ENCODE peak calls at places on chromosome 5, in seven cellular contexts. One of them, this sample, is unnamed.

GRCh38 chr5:8306289-8306688 is 437.3 kb downstream of the MTRR start:
- DNase-seq in neural crest cell: no peak
- DNase-seq in GM06990: no peak
- DNase-seq in fibroblast of lung: no peak
- DNase-seq in heart left ventricle: no peak
- DNase-seq in endothelial cell of umbilical vein: no peak
- DNase-seq in left ventricle myocardium inferior: no peak
- DNase-seq in this sample: no peak

GRCh38 chr5:138489705-138490104 is 24.4 kb downstream of the EGR1 start:
- DNase-seq in fibroblast of lung: no peak
- DNase-seq in left ventricle myocardium inferior: no peak
- DNase-seq in heart left ventricle: peak; percentile 50
- DNase-seq in endothelial cell of umbilical vein: peak; percentile 0
- DNase-seq in GM06990: no peak
- DNase-seq in neural crest cell: no peak
- DNase-seq in this sample: no peak

GRCh38 chr5:111635151-111635945 is 121.6 kb downstream of the NREP start:
- DNase-seq in GM06990: no peak
- DNase-seq in neural crest cell: no peak
- DNase-seq in endothelial cell of umbilical vein: no peak
- DNase-seq in fibroblast of lung: peak; percentile 33
- DNase-seq in left ventricle myocardium inferior: no peak
- DNase-seq in heart left ventricle: no peak
- DNase-seq in this sample: no peak

GRCh38 chr5:80097516-80097915 is 62.4 kb downstream of the THBS4 start:
- DNase-seq in neural crest cell: no peak
- DNase-seq in endothelial cell of umbilical vein: no peak
- DNase-seq in heart left ventricle: no peak
- DNase-seq in fibroblast of lung: no peak
- DNase-seq in GM06990: no peak
- DNase-seq in left ventricle myocardium inferior: no peak
- DNase-seq in this sample: no peak

GRCh38 chr5:43041131-43041668 is 1.1 kb upstream of the ANXA2R start:
- DNase-seq in fibroblast of lung: no peak
- DNase-seq in GM06990: no peak
- DNase-seq in neural crest cell: no peak
- DNase-seq in left ventricle myocardium inferior: peak; percentile 42
- DNase-seq in heart left ventricle: peak; percentile 47
- DNase-seq in endothelial cell of umbilical vein: no peak
- DNase-seq in this sample: no peak

GRCh38 chr5:41843456-41844112 is 26.6 kb downstream of the OXCT1 start:
- DNase-seq in left ventricle myocardium inferior: no peak
- DNase-seq in neural crest cell: no peak
- DNase-seq in heart left ventricle: no peak
- DNase-seq in endothelial cell of umbilical vein: peak; percentile 66
- DNase-seq in fibroblast of lung: peak; percentile 84
- DNase-seq in GM06990: no peak
- DNase-seq in this sample: peak; percentile 38

GRCh38 chr5:61202213-61202612 is 39.9 kb upstream of the SMIM15 start:
- DNase-seq in GM06990: peak; percentile 46
- DNase-seq in left ventricle myocardium inferior: no peak
- DNase-seq in endothelial cell of umbilical vein: no peak
- DNase-seq in heart left ventricle: no peak
- DNase-seq in neural crest cell: no peak
- DNase-seq in fibroblast of lung: peak; percentile 51
- DNase-seq in this sample: no peak

GRCh38 chr5:53543401-53543800 is 17.0 kb upstream of the NDUFS4 start:
- DNase-seq in GM06990: no peak
- DNase-seq in endothelial cell of umbilical vein: no peak
- DNase-seq in fibroblast of lung: peak; percentile 3
- DNase-seq in left ventricle myocardium inferior: no peak
- DNase-seq in neural crest cell: no peak
- DNase-seq in heart left ventricle: no peak
- DNase-seq in this sample: no peak

GRCh38 chr5:112485802-112486427 is 66.8 kb upstream of the EPB41L4A start:
- DNase-seq in neural crest cell: no peak
- DNase-seq in heart left ventricle: no peak
- DNase-seq in endothelial cell of umbilical vein: peak; percentile 86
- DNase-seq in fibroblast of lung: no peak
- DNase-seq in left ventricle myocardium inferior: no peak
- DNase-seq in GM06990: no peak
- DNase-seq in this sample: no peak

GRCh38 chr5:24899180-24899579 is 254.4 kb upstream of the CDH10 start:
- DNase-seq in GM06990: no peak
- DNase-seq in left ventricle myocardium inferior: no peak
- DNase-seq in heart left ventricle: no peak
- DNase-seq in fibroblast of lung: no peak
- DNase-seq in neural crest cell: no peak
- DNase-seq in endothelial cell of umbilical vein: no peak
- DNase-seq in this sample: no peak

GRCh38 chr5:67530609-67531255 is 334.1 kb upstream of the CD180 start:
- DNase-seq in heart left ventricle: no peak
- DNase-seq in left ventricle myocardium inferior: no peak
- DNase-seq in neural crest cell: no peak
- DNase-seq in fibroblast of lung: peak; percentile 40
- DNase-seq in GM06990: no peak
- DNase-seq in endothelial cell of umbilical vein: no peak
- DNase-seq in this sample: no peak

GRCh38 chr5:112738180-112738560 is 485 bp downstream of the APC start:
- DNase-seq in fibroblast of lung: no peak
- DNase-seq in GM06990: no peak
- DNase-seq in neural crest cell: no peak
- DNase-seq in left ventricle myocardium inferior: no peak
- DNase-seq in endothelial cell of umbilical vein: no peak
- DNase-seq in heart left ventricle: no peak
- DNase-seq in this sample: no peak

GRCh38 chr5:96142786-96143434 is 181.3 kb upstream of the ELL2 start:
- DNase-seq in neural crest cell: no peak
- DNase-seq in endothelial cell of umbilical vein: peak; percentile 11
- DNase-seq in heart left ventricle: no peak
- DNase-seq in fibroblast of lung: peak; percentile 78
- DNase-seq in GM06990: no peak
- DNase-seq in left ventricle myocardium inferior: no peak
- DNase-seq in this sample: peak; percentile 69

DNA sequence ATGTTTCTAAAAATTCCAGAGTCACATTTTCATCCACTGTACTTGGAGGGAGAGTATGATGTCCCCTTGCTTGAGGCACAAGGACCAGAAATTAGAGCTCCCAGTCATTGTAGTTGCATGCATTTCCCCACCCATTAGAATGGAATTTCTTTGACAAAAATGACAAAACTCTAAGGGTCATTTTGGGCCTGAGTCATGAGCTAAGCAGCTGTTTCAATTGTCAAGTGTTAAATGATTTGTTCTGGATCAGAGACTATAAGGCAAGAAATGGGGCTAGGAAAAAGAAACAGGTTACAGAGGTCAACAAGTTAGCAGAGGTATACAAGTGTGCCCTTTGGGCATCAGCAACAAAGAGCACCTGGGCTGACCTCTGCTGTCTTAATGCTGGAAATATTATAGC is 131.2 kb upstream of the IQGAP2 start:
- DNase-seq in left ventricle myocardium inferior: no peak
- DNase-seq in GM06990: no peak
- DNase-seq in fibroblast of lung: no peak
- DNase-seq in heart left ventricle: no peak
- DNase-seq in endothelial cell of umbilical vein: no peak
- DNase-seq in neural crest cell: no peak
- DNase-seq in this sample: no peak
- TF ChIP-seq CTCF in left ventricle myocardium inferior: no peak
- TF ChIP-seq CTCF in GM06990: no peak
- TF ChIP-seq CTCF in fibroblast of lung: no peak
- TF ChIP-seq CTCF in heart left ventricle: no peak
- TF ChIP-seq CTCF in endothelial cell of umbilical vein: no peak
- TF ChIP-seq CTCF in neural crest cell: no peak
- TF ChIP-seq CTCF in this sample: no peak

GRCh38 chr5:123949807-123950206 is 437.8 kb downstream of the CSNK1G3 start:
- DNase-seq in fibroblast of lung: no peak
- DNase-seq in endothelial cell of umbilical vein: no peak
- DNase-seq in neural crest cell: no peak
- DNase-seq in heart left ventricle: no peak
- DNase-seq in left ventricle myocardium inferior: no peak
- DNase-seq in GM06990: no peak
- DNase-seq in this sample: no peak

GRCh38 chr5:123947797-123948196 is 435.8 kb downstream of the CSNK1G3 start:
- DNase-seq in left ventricle myocardium inferior: no peak
- DNase-seq in heart left ventricle: no peak
- DNase-seq in neural crest cell: no peak
- DNase-seq in GM06990: no peak
- DNase-seq in fibroblast of lung: no peak
- DNase-seq in endothelial cell of umbilical vein: no peak
- DNase-seq in this sample: no peak

GRCh38 chr5:123951204-123951977 is 439.4 kb downstream of the CSNK1G3 start:
- DNase-seq in left ventricle myocardium inferior: no peak
- DNase-seq in heart left ventricle: no peak
- DNase-seq in endothelial cell of umbilical vein: peak; percentile 14
- DNase-seq in GM06990: no peak
- DNase-seq in neural crest cell: no peak
- DNase-seq in fibroblast of lung: peak; percentile 98
- DNase-seq in this sample: peak; percentile 89

GRCh38 chr5:123949043-123949804 is 437.2 kb downstream of the CSNK1G3 start:
- DNase-seq in endothelial cell of umbilical vein: no peak
- DNase-seq in neural crest cell: no peak
- DNase-seq in fibroblast of lung: no peak
- DNase-seq in left ventricle myocardium inferior: no peak
- DNase-seq in GM06990: no peak
- DNase-seq in heart left ventricle: no peak
- DNase-seq in this sample: no peak

DNA sequence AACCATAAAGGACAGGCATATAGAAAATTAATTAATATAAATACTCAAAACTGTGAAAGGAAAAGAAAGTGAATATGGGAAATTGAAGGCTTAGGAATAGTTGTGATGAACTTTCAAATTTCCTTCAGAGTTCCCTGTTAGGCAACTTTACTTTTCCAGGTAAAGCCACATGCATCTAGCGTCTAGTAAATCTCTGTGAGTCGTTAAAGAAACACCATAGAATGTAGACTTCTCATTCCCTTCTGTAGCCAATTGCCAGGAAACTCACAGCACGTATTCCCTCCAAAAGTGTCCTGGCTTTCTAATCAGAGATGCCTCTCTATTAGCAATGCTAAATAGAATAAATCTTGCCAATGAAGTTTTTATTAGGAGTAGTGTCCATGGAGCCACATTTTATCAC is 438.7 kb downstream of the CSNK1G3 start:
- DNase-seq in endothelial cell of umbilical vein: no peak
- DNase-seq in left ventricle myocardium inferior: no peak
- DNase-seq in fibroblast of lung: peak; percentile 11
- DNase-seq in heart left ventricle: no peak
- DNase-seq in neural crest cell: no peak
- DNase-seq in GM06990: no peak
- DNase-seq in this sample: no peak
- TF ChIP-seq CTCF in endothelial cell of umbilical vein: no peak
- TF ChIP-seq CTCF in left ventricle myocardium inferior: no peak
- TF ChIP-seq CTCF in fibroblast of lung: no peak
- TF ChIP-seq CTCF in heart left ventricle: no peak
- TF ChIP-seq CTCF in neural crest cell: no peak
- TF ChIP-seq CTCF in GM06990: no peak
- TF ChIP-seq CTCF in this sample: no peak

GRCh38 chr5:40160435-40160834 is 519.3 kb upstream of the PTGER4 start:
- DNase-seq in heart left ventricle: no peak
- DNase-seq in neural crest cell: no peak
- DNase-seq in endothelial cell of umbilical vein: peak; percentile 18
- DNase-seq in fibroblast of lung: no peak
- DNase-seq in GM06990: no peak
- DNase-seq in left ventricle myocardium inferior: no peak
- DNase-seq in this sample: no peak

GRCh38 chr5:40165106-40165788 is 514.5 kb upstream of the PTGER4 start:
- DNase-seq in heart left ventricle: no peak
- DNase-seq in endothelial cell of umbilical vein: no peak
- DNase-seq in fibroblast of lung: no peak
- DNase-seq in GM06990: no peak
- DNase-seq in neural crest cell: no peak
- DNase-seq in left ventricle myocardium inferior: no peak
- DNase-seq in this sample: no peak

GRCh38 chr5:40166757-40167156 is 513.0 kb upstream of the PTGER4 start:
- DNase-seq in GM06990: no peak
- DNase-seq in endothelial cell of umbilical vein: no peak
- DNase-seq in neural crest cell: no peak
- DNase-seq in left ventricle myocardium inferior: no peak
- DNase-seq in heart left ventricle: no peak
- DNase-seq in fibroblast of lung: peak; percentile 39
- DNase-seq in this sample: no peak

GRCh38 chr5:40167283-40167682 is 512.4 kb upstream of the PTGER4 start:
- DNase-seq in left ventricle myocardium inferior: no peak
- DNase-seq in neural crest cell: no peak
- DNase-seq in endothelial cell of umbilical vein: no peak
- DNase-seq in heart left ventricle: no peak
- DNase-seq in fibroblast of lung: no peak
- DNase-seq in GM06990: no peak
- DNase-seq in this sample: no peak

GRCh38 chr5:40165789-40166728 is 513.7 kb upstream of the PTGER4 start:
- DNase-seq in neural crest cell: no peak
- DNase-seq in left ventricle myocardium inferior: no peak
- DNase-seq in endothelial cell of umbilical vein: peak; percentile 44
- DNase-seq in fibroblast of lung: peak; percentile 47
- DNase-seq in heart left ventricle: no peak
- DNase-seq in GM06990: no peak
- DNase-seq in this sample: no peak
- TF ChIP-seq CTCF in neural crest cell: no peak
- TF ChIP-seq CTCF in left ventricle myocardium inferior: peak; percentile 37
- TF ChIP-seq CTCF in endothelial cell of umbilical vein: no peak
- TF ChIP-seq CTCF in fibroblast of lung: no peak
- TF ChIP-seq CTCF in heart left ventricle: no peak
- TF ChIP-seq CTCF in GM06990: no peak
- TF ChIP-seq CTCF in this sample: peak; percentile 11

GRCh38 chr5:141475625-141476131 is at the start of gene PCDHGC3:
- DNase-seq in heart left ventricle: peak; percentile 96
- DNase-seq in fibroblast of lung: peak; percentile 96
- DNase-seq in endothelial cell of umbilical vein: peak; percentile 96
- DNase-seq in left ventricle myocardium inferior: peak; percentile 92
- DNase-seq in neural crest cell: peak; percentile 72
- DNase-seq in GM06990: peak; percentile 81
- DNase-seq in this sample: peak; percentile 88
- TF ChIP-seq CTCF in heart left ventricle: peak; percentile 14
- TF ChIP-seq CTCF in fibroblast of lung: peak; percentile 20
- TF ChIP-seq CTCF in endothelial cell of umbilical vein: no peak
- TF ChIP-seq CTCF in left ventricle myocardium inferior: peak; percentile 47
- TF ChIP-seq CTCF in neural crest cell: no peak
- TF ChIP-seq CTCF in GM06990: peak; percentile 53
- TF ChIP-seq CTCF in this sample: peak; percentile 46

DNA sequence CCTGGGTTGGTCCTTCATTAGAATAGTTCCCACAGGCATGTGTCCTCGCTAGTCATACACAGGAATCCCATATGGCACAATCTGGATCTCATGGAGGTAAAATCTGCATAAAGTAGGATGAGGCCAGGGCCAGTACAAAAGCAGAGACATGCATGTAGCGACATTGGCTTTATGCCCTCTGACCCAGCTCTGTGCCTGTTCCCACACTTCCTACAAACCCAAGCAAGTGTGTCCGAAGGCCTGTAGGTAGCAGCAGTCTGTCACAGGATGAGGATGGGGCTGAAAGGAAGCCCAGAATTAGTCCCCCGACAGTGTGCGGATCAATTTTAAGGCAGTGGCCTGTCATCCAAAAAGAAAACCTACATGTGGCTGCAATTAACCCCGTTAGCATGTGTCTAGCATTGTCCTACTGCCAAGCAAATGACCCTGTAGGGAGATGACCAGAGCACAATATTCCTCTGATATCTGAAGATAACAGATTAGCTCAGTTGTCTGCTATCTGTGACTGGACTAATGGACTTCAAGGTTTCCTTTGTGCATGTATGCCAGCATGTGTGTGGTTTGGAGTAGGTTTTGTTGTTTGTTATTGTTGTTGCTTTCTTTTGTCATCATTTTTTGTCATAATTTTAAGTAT is 178.8 kb downstream of the TMEM161B start:
- DNase-seq in left ventricle myocardium inferior: no peak
- DNase-seq in heart left ventricle: no peak
- DNase-seq in neural crest cell: no peak
- DNase-seq in fibroblast of lung: no peak
- DNase-seq in GM06990: no peak
- DNase-seq in endothelial cell of umbilical vein: no peak
- DNase-seq in this sample: no peak
- TF ChIP-seq CTCF in left ventricle myocardium inferior: no peak
- TF ChIP-seq CTCF in heart left ventricle: no peak
- TF ChIP-seq CTCF in neural crest cell: no peak
- TF ChIP-seq CTCF in fibroblast of lung: no peak
- TF ChIP-seq CTCF in GM06990: no peak
- TF ChIP-seq CTCF in endothelial cell of umbilical vein: no peak
- TF ChIP-seq CTCF in this sample: no peak